ENCODE peak calls at places on chromosome 3, in four cellular contexts. U, G, P and E are unnamed samples.

GRCh38 chr3:183455064-183455463 is 26.6 kb upstream of the MCF2L2 start:
- DNase-seq in P (no peak), U (no peak), G (peak; percentile 14), E (no peak)

GRCh38 chr3:64836097-64836496 is 148.3 kb upstream of the ADAMTS9 start:
- DNase-seq in U (no peak), G (no peak), P (no peak), E (no peak)

GRCh38 chr3:102205647-102206046 is 229.2 kb upstream of the ZPLD1 start:
- DNase-seq in U (no peak), P (no peak), G (no peak), E (no peak)

GRCh38 chr3:72848703-72849081 is 447 bp upstream of the SHQ1 start:
- DNase-seq in P (no peak), G (no peak), U (no peak), E (no peak)

GRCh38 chr3:143263844-143264243 is 144.3 kb downstream of the CHST2 start:
- DNase-seq in U (no peak), G (no peak), P (no peak), E (no peak)

GRCh38 chr3:149971403-149972075 is 844 bp upstream of the PFN2 start:
- DNase-seq in P (peak; percentile 12), G (no peak), U (peak; percentile 9), E (peak; percentile 87)

GRCh38 chr3:66860771-66861170 is 137.3 kb upstream of the KBTBD8 start:
- DNase-seq in U (no peak), P (no peak), G (no peak), E (no peak)

GRCh38 chr3:194637066-194637465 is 3.8 kb upstream of the TMEM44 start:
- DNase-seq in P (no peak), U (no peak), G (no peak), E (no peak)

GRCh38 chr3:87128006-87128405 is 99.1 kb upstream of the CHMP2B start:
- DNase-seq in U (no peak), P (no peak), G (no peak), E (no peak)

GRCh38 chr3:192831111-192831644 is 86.5 kb downstream of the MB21D2 start:
- DNase-seq in P (no peak), G (peak; percentile 59), U (no peak), E (peak; percentile 60)

GRCh38 chr3:191051037-191051436 is 148.0 kb upstream of the OSTN start:
- DNase-seq in G (peak; percentile 36), U (no peak), P (no peak), E (peak; percentile 21)

GRCh38 chr3:33855884-33856546 is 57.6 kb downstream of the PDCD6IP start:
- DNase-seq in P (no peak), G (no peak), U (no peak), E (no peak)